ENCODE peak calls at places on chromosome 9, in seven cellular contexts. O is breast epithelium, K is stomach, C is body of pancreas, E is ovary, M is IMR-90, W is esophagus muscularis mucosa. N is an unnamed sample.
A peak's percentile ranks its signal among the peaks of the same experiment; 100 is the strongest.

GRCh38 chr9:126440042-126440441 is 113.4 kb downstream of the MVB12B start:
- DNase-seq in O (no peak), K (no peak), C (no peak), E (no peak), M (no peak), W (no peak), N (no peak)

GRCh38 chr9:14427419-14427818 is 113.5 kb upstream of the NFIB start:
- DNase-seq in O (no peak), K (no peak), C (no peak), E (no peak), M (no peak), W (no peak), N (no peak)

GRCh38 chr9:79012561-79012960 is 559.2 kb upstream of the TLE4 start:
- DNase-seq in O (no peak), K (no peak), C (no peak), E (no peak), M (peak; percentile 70), W (no peak), N (no peak)

GRCh38 chr9:95044731-95045508 is 272.6 kb downstream of the FANCC start:
- DNase-seq in O (no peak), K (peak; percentile 77), C (peak; percentile 90), E (no peak), M (no peak), W (no peak), N (no peak)

GRCh38 chr9:125878241-125878640 is 131.1 kb downstream of the PBX3 start:
- DNase-seq in O (no peak), K (no peak), C (no peak), E (no peak), M (no peak), W (no peak), N (no peak)

GRCh38 chr9:37951671-37952579 is 48.0 kb upstream of the SLC25A51 start:
- DNase-seq in O (no peak), K (no peak), C (no peak), E (no peak), M (no peak), W (no peak), N (no peak)

GRCh38 chr9:109062543-109062942 is 49.2 kb upstream of the CTNNAL1 start:
- DNase-seq in O (no peak), K (no peak), C (no peak), E (no peak), M (no peak), W (no peak), N (no peak)

GRCh38 chr9:117672397-117672796 is 31.8 kb upstream of the TLR4 start:
- DNase-seq in O (no peak), K (no peak), C (no peak), E (no peak), M (no peak), W (no peak), N (no peak)

GRCh38 chr9:76161103-76161502 is 233.1 kb downstream of the RFK start:
- DNase-seq in O (no peak), K (no peak), C (no peak), E (no peak), M (peak; percentile 1), W (no peak), N (no peak)

GRCh38 chr9:76158713-76159112 is 235.5 kb downstream of the RFK start:
- DNase-seq in O (no peak), K (no peak), C (no peak), E (no peak), M (no peak), W (no peak), N (no peak)

GRCh38 chr9:76161546-76161945 is 232.7 kb downstream of the RFK start:
- DNase-seq in O (no peak), K (no peak), C (no peak), E (peak; percentile 44), M (peak; percentile 95), W (no peak), N (no peak)

GRCh38 chr9:76162109-76162730 is 232.0 kb downstream of the RFK start:
- DNase-seq in O (no peak), K (no peak), C (no peak), E (peak; percentile 40), M (no peak), W (no peak), N (no peak)

GRCh38 chr9:76159288-76159926 is 234.8 kb downstream of the RFK start:
- DNase-seq in O (no peak), K (no peak), C (no peak), E (no peak), M (no peak), W (no peak), N (no peak)
- TF ChIP-seq POLR2A in O (no peak), K (no peak), C (no peak), E (no peak), M (no peak), W (no peak), N (no peak)

GRCh38 chr9:3464033-3464638 is 61.7 kb downstream of the RFX3 start:
- DNase-seq in O (no peak), K (no peak), C (no peak), E (no peak), M (peak; percentile 27), W (no peak), N (no peak)
- TF ChIP-seq POLR2A in O (no peak), K (no peak), C (no peak), E (no peak), M (no peak), W (no peak), N (no peak)

DNA sequence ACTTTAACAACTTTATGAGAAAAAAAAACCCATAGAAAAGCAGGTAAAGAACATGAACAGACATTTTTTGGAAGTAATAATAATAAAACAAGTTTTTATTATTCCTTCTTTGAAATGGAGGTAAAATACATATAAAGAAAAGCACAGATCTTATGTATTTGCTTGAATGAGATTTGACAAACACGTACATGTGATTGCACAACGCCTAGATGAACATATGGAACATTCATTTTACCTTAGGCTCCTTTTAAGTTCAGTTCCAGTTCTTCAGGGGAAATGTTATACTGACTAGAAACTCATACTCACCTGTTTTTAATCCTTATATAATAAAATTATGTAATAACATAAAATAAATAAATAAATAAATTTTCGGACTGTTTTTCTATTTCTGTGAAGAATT is 61.8 kb downstream of the GGTA1 start:
- DNase-seq in O (no peak), K (no peak), C (no peak), E (no peak), M (no peak), W (no peak), N (no peak)
- TF ChIP-seq POLR2A in O (no peak), K (no peak), C (no peak), E (no peak), M (no peak), W (no peak), N (no peak)

GRCh38 chr9:34328500-34328982 is 527 bp downstream of the KIF24 start:
- DNase-seq in O (no peak), K (no peak), C (no peak), E (no peak), M (no peak), W (no peak), N (no peak)

GRCh38 chr9:34332370-34332964 is 3.1 kb downstream of the NUDT2 start:
- DNase-seq in O (no peak), K (no peak), C (peak; percentile 42), E (no peak), M (peak; percentile 55), W (no peak), N (no peak)

GRCh38 chr9:34326690-34327089 is 2.4 kb downstream of the KIF24 start:
- DNase-seq in O (no peak), K (no peak), C (no peak), E (no peak), M (no peak), W (no peak), N (no peak)

GRCh38 chr9:34331191-34331590 is 1.8 kb downstream of the NUDT2 start:
- DNase-seq in O (no peak), K (no peak), C (no peak), E (no peak), M (no peak), W (no peak), N (no peak)

GRCh38 chr9:34328983-34329832 is at the start of the genes KIF24 and NUDT2:
- DNase-seq in O (peak; percentile 93), K (peak; percentile 96), C (peak; percentile 100), E (peak; percentile 94), M (peak; percentile 100), W (peak; percentile 99), N (peak; percentile 85)
- TF ChIP-seq POLR2A in O (no peak), K (peak; percentile 47), C (peak; percentile 94), E (peak; percentile 62), M (peak; percentile 94), W (peak; percentile 20), N (peak; percentile 90)

GRCh38 chr9:137108608-137109249 is 5.8 kb downstream of the DPP7 start:
- DNase-seq in O (no peak), K (no peak), C (no peak), E (no peak), M (no peak), W (no peak), N (no peak)

GRCh38 chr9:137111788-137112563 is 2.6 kb downstream of the DPP7 start:
- DNase-seq in O (no peak), K (no peak), C (no peak), E (no peak), M (no peak), W (no peak), N (no peak)

GRCh38 chr9:137109250-137110146 is 5.0 kb downstream of the DPP7 start:
- DNase-seq in O (no peak), K (no peak), C (no peak), E (no peak), M (no peak), W (no peak), N (no peak)

GRCh38 chr9:137110911-137111787 is 3.4 kb downstream of the DPP7 start:
- DNase-seq in O (no peak), K (no peak), C (no peak), E (no peak), M (no peak), W (no peak), N (no peak)

DNA sequence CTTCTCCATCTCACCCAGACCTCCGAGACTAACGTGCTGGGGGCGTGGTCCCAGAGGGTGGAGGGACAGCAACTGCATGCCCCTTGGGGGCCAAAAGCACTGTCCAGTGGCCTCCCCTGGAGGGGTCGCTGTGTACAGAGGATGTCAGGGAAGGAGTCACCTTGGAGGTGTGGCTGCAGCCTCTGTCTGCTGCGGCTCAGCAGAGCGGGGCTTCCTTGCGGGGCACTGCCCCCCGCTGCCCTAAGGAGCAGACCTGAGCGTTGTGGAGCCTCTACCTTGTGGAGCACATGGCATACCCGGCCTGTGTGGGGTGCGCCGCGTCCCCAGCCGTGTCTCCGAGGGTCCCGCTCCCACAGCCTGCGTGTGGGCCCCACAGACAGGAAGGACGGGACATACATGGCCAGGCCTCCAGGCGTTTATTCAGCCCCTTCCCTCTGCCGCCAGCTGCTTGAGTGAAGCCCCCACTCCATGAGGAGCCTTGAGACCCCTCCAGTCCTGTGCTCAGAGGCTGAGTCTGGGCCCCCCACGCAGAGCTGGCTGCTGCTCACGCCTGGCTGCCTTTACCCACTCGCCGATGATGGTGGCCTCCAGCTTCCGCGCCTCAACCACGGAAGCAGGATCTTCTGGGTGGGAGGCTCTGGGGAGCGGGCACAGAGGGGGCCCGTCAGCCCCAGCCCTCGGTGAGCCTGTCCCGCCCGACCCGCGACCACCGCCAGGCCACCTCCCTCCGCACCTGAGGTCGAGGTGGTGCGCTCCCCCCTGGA is 4.2 kb downstream of the DPP7 start:
- DNase-seq in O (no peak), K (no peak), C (no peak), E (no peak), M (no peak), W (no peak), N (no peak)
- TF ChIP-seq POLR2A in O (no peak), K (no peak), C (no peak), E (no peak), M (no peak), W (no peak), N (no peak)

GRCh38 chr9:121121582-121122087 is 46.9 kb downstream of the CNTRL start:
- DNase-seq in O (peak; percentile 97), K (peak; percentile 98), C (peak; percentile 99), E (peak; percentile 94), M (peak; percentile 94), W (peak; percentile 99), N (peak; percentile 44)
- TF ChIP-seq POLR2A in O (no peak), K (no peak), C (peak; percentile 54), E (no peak), M (no peak), W (no peak), N (peak; percentile 80)

N was measured in GM12891.